ENCODE peak calls at places on chromosomes 5 and 9, in nine cellular contexts. One of them, this sample, is unnamed.

GRCh38 chr5:61301820-61302563 is 30.1 kb upstream of the ZSWIM6 start:
- DNase-seq in H7: no peak
- DNase-seq in stimulated activated CD4-positive, alpha-beta T cell treated with anti-CD3 and anti-CD28 coated beads, Interleukin-1b, Interleukin-23, amount 100 ng/mL, for 24 hours: no peak
- DNase-seq in NCI-H187 treated with DMSO at 0.1 percent for 48 hours: no peak
- DNase-seq in AG20443: peak; percentile 93
- DNase-seq in BE2C: no peak
- DNase-seq in amniotic stem cell: peak; percentile 98
- DNase-seq in activated CD4-positive, alpha-beta T cell treated with anti-CD3 and anti-CD28 coated beads for 36 hours: no peak
- DNase-seq in EL: peak; percentile 99
- DNase-seq in this sample: no peak

GRCh38 chr9:135077497-135078200 is 9.8 kb upstream of the OLFM1 start:
- DNase-seq in H7: peak; percentile 93
- DNase-seq in stimulated activated CD4-positive, alpha-beta T cell treated with anti-CD3 and anti-CD28 coated beads, Interleukin-1b, Interleukin-23, amount 100 ng/mL, for 24 hours: no peak
- DNase-seq in NCI-H187 treated with DMSO at 0.1 percent for 48 hours: no peak
- DNase-seq in AG20443: peak; percentile 64
- DNase-seq in BE2C: no peak
- DNase-seq in amniotic stem cell: no peak
- DNase-seq in activated CD4-positive, alpha-beta T cell treated with anti-CD3 and anti-CD28 coated beads for 36 hours: peak; percentile 31
- DNase-seq in EL: no peak
- DNase-seq in this sample: no peak

GRCh38 chr5:9838906-9839305 is 208.8 kb upstream of the TAS2R1 start:
- DNase-seq in H7: no peak
- DNase-seq in stimulated activated CD4-positive, alpha-beta T cell treated with anti-CD3 and anti-CD28 coated beads, Interleukin-1b, Interleukin-23, amount 100 ng/mL, for 24 hours: no peak
- DNase-seq in NCI-H187 treated with DMSO at 0.1 percent for 48 hours: peak; percentile 82
- DNase-seq in AG20443: no peak
- DNase-seq in BE2C: no peak
- DNase-seq in amniotic stem cell: no peak
- DNase-seq in activated CD4-positive, alpha-beta T cell treated with anti-CD3 and anti-CD28 coated beads for 36 hours: no peak
- DNase-seq in EL: no peak
- DNase-seq in this sample: no peak

GRCh38 chr5:108084105-108084504 is 297.8 kb downstream of the FBXL17 start:
- DNase-seq in H7: no peak
- DNase-seq in stimulated activated CD4-positive, alpha-beta T cell treated with anti-CD3 and anti-CD28 coated beads, Interleukin-1b, Interleukin-23, amount 100 ng/mL, for 24 hours: no peak
- DNase-seq in NCI-H187 treated with DMSO at 0.1 percent for 48 hours: no peak
- DNase-seq in AG20443: no peak
- DNase-seq in BE2C: no peak
- DNase-seq in amniotic stem cell: no peak
- DNase-seq in activated CD4-positive, alpha-beta T cell treated with anti-CD3 and anti-CD28 coated beads for 36 hours: no peak
- DNase-seq in EL: no peak
- DNase-seq in this sample: no peak

GRCh38 chr5:144187699-144188294 is 17.1 kb downstream of the KCTD16 start:
- DNase-seq in H7: no peak
- DNase-seq in stimulated activated CD4-positive, alpha-beta T cell treated with anti-CD3 and anti-CD28 coated beads, Interleukin-1b, Interleukin-23, amount 100 ng/mL, for 24 hours: peak; percentile 37
- DNase-seq in NCI-H187 treated with DMSO at 0.1 percent for 48 hours: no peak
- DNase-seq in AG20443: peak; percentile 76
- DNase-seq in BE2C: peak; percentile 56
- DNase-seq in amniotic stem cell: peak; percentile 84
- DNase-seq in activated CD4-positive, alpha-beta T cell treated with anti-CD3 and anti-CD28 coated beads for 36 hours: peak; percentile 85
- DNase-seq in EL: peak; percentile 96
- DNase-seq in this sample: peak; percentile 94

GRCh38 chr5:108001222-108001621 is 330.5 kb upstream of the EFNA5 start:
- DNase-seq in H7: no peak
- DNase-seq in stimulated activated CD4-positive, alpha-beta T cell treated with anti-CD3 and anti-CD28 coated beads, Interleukin-1b, Interleukin-23, amount 100 ng/mL, for 24 hours: no peak
- DNase-seq in NCI-H187 treated with DMSO at 0.1 percent for 48 hours: no peak
- DNase-seq in AG20443: no peak
- DNase-seq in BE2C: no peak
- DNase-seq in amniotic stem cell: no peak
- DNase-seq in activated CD4-positive, alpha-beta T cell treated with anti-CD3 and anti-CD28 coated beads for 36 hours: no peak
- DNase-seq in EL: no peak
- DNase-seq in this sample: no peak

GRCh38 chr9:90054810-90055209 is 450.0 kb downstream of the GADD45G start:
- DNase-seq in H7: no peak
- DNase-seq in stimulated activated CD4-positive, alpha-beta T cell treated with anti-CD3 and anti-CD28 coated beads, Interleukin-1b, Interleukin-23, amount 100 ng/mL, for 24 hours: no peak
- DNase-seq in NCI-H187 treated with DMSO at 0.1 percent for 48 hours: no peak
- DNase-seq in AG20443: no peak
- DNase-seq in BE2C: no peak
- DNase-seq in amniotic stem cell: no peak
- DNase-seq in activated CD4-positive, alpha-beta T cell treated with anti-CD3 and anti-CD28 coated beads for 36 hours: no peak
- DNase-seq in EL: no peak
- DNase-seq in this sample: no peak

GRCh38 chr5:175694371-175695160 is 36.7 kb downstream of the HRH2 start:
- DNase-seq in H7: no peak
- DNase-seq in stimulated activated CD4-positive, alpha-beta T cell treated with anti-CD3 and anti-CD28 coated beads, Interleukin-1b, Interleukin-23, amount 100 ng/mL, for 24 hours: no peak
- DNase-seq in NCI-H187 treated with DMSO at 0.1 percent for 48 hours: no peak
- DNase-seq in AG20443: no peak
- DNase-seq in BE2C: no peak
- DNase-seq in amniotic stem cell: no peak
- DNase-seq in activated CD4-positive, alpha-beta T cell treated with anti-CD3 and anti-CD28 coated beads for 36 hours: no peak
- DNase-seq in EL: no peak
- DNase-seq in this sample: no peak

GRCh38 chr9:133273819-133274218 is 1.2 kb downstream of the ABO start:
- DNase-seq in H7: no peak
- DNase-seq in stimulated activated CD4-positive, alpha-beta T cell treated with anti-CD3 and anti-CD28 coated beads, Interleukin-1b, Interleukin-23, amount 100 ng/mL, for 24 hours: no peak
- DNase-seq in NCI-H187 treated with DMSO at 0.1 percent for 48 hours: no peak
- DNase-seq in AG20443: no peak
- DNase-seq in BE2C: no peak
- DNase-seq in amniotic stem cell: no peak
- DNase-seq in activated CD4-positive, alpha-beta T cell treated with anti-CD3 and anti-CD28 coated beads for 36 hours: no peak
- DNase-seq in EL: no peak
- DNase-seq in this sample: no peak

GRCh38 chr5:90844931-90845330 is 286.3 kb downstream of the ADGRV1 start:
- DNase-seq in H7: no peak
- DNase-seq in stimulated activated CD4-positive, alpha-beta T cell treated with anti-CD3 and anti-CD28 coated beads, Interleukin-1b, Interleukin-23, amount 100 ng/mL, for 24 hours: no peak
- DNase-seq in NCI-H187 treated with DMSO at 0.1 percent for 48 hours: no peak
- DNase-seq in AG20443: no peak
- DNase-seq in BE2C: no peak
- DNase-seq in amniotic stem cell: no peak
- DNase-seq in activated CD4-positive, alpha-beta T cell treated with anti-CD3 and anti-CD28 coated beads for 36 hours: no peak
- DNase-seq in EL: no peak
- DNase-seq in this sample: no peak

GRCh38 chr9:113274474-113275146 is 762 bp downstream of the CDC26 start:
- DNase-seq in H7: peak; percentile 74
- DNase-seq in stimulated activated CD4-positive, alpha-beta T cell treated with anti-CD3 and anti-CD28 coated beads, Interleukin-1b, Interleukin-23, amount 100 ng/mL, for 24 hours: peak; percentile 15
- DNase-seq in NCI-H187 treated with DMSO at 0.1 percent for 48 hours: no peak
- DNase-seq in AG20443: peak; percentile 57
- DNase-seq in BE2C: peak; percentile 46
- DNase-seq in amniotic stem cell: peak; percentile 81
- DNase-seq in activated CD4-positive, alpha-beta T cell treated with anti-CD3 and anti-CD28 coated beads for 36 hours: peak; percentile 28
- DNase-seq in EL: peak; percentile 69
- DNase-seq in this sample: no peak

GRCh38 chr9:131674425-131675421 is 65.2 kb downstream of the RAPGEF1 start:
- DNase-seq in H7: peak; percentile 63
- DNase-seq in stimulated activated CD4-positive, alpha-beta T cell treated with anti-CD3 and anti-CD28 coated beads, Interleukin-1b, Interleukin-23, amount 100 ng/mL, for 24 hours: no peak
- DNase-seq in NCI-H187 treated with DMSO at 0.1 percent for 48 hours: no peak
- DNase-seq in AG20443: no peak
- DNase-seq in BE2C: no peak
- DNase-seq in amniotic stem cell: no peak
- DNase-seq in activated CD4-positive, alpha-beta T cell treated with anti-CD3 and anti-CD28 coated beads for 36 hours: no peak
- DNase-seq in EL: no peak
- DNase-seq in this sample: no peak

GRCh38 chr5:143404416-143405062 is 1.1 kb upstream of the NR3C1 start:
- DNase-seq in H7: peak; percentile 81
- DNase-seq in stimulated activated CD4-positive, alpha-beta T cell treated with anti-CD3 and anti-CD28 coated beads, Interleukin-1b, Interleukin-23, amount 100 ng/mL, for 24 hours: peak; percentile 42
- DNase-seq in NCI-H187 treated with DMSO at 0.1 percent for 48 hours: no peak
- DNase-seq in AG20443: peak; percentile 86
- DNase-seq in BE2C: peak; percentile 17
- DNase-seq in amniotic stem cell: peak; percentile 80
- DNase-seq in activated CD4-positive, alpha-beta T cell treated with anti-CD3 and anti-CD28 coated beads for 36 hours: peak; percentile 88
- DNase-seq in EL: peak; percentile 88
- DNase-seq in this sample: peak; percentile 51

GRCh38 chr5:179294131-179294780 is 51.0 kb downstream of the ADAMTS2 start:
- DNase-seq in H7: no peak
- DNase-seq in stimulated activated CD4-positive, alpha-beta T cell treated with anti-CD3 and anti-CD28 coated beads, Interleukin-1b, Interleukin-23, amount 100 ng/mL, for 24 hours: no peak
- DNase-seq in NCI-H187 treated with DMSO at 0.1 percent for 48 hours: no peak
- DNase-seq in AG20443: no peak
- DNase-seq in BE2C: peak; percentile 5
- DNase-seq in amniotic stem cell: no peak
- DNase-seq in activated CD4-positive, alpha-beta T cell treated with anti-CD3 and anti-CD28 coated beads for 36 hours: no peak
- DNase-seq in EL: no peak
- DNase-seq in this sample: no peak

GRCh38 chr9:133972041-133972970 is 19.8 kb downstream of the VAV2 start:
- DNase-seq in H7: peak; percentile 71
- DNase-seq in stimulated activated CD4-positive, alpha-beta T cell treated with anti-CD3 and anti-CD28 coated beads, Interleukin-1b, Interleukin-23, amount 100 ng/mL, for 24 hours: no peak
- DNase-seq in NCI-H187 treated with DMSO at 0.1 percent for 48 hours: no peak
- DNase-seq in AG20443: no peak
- DNase-seq in BE2C: peak; percentile 8
- DNase-seq in amniotic stem cell: no peak
- DNase-seq in activated CD4-positive, alpha-beta T cell treated with anti-CD3 and anti-CD28 coated beads for 36 hours: no peak
- DNase-seq in EL: no peak
- DNase-seq in this sample: no peak

GRCh38 chr5:82338731-82339130 is 60.6 kb upstream of the RPS23 start:
- DNase-seq in H7: no peak
- DNase-seq in stimulated activated CD4-positive, alpha-beta T cell treated with anti-CD3 and anti-CD28 coated beads, Interleukin-1b, Interleukin-23, amount 100 ng/mL, for 24 hours: no peak
- DNase-seq in NCI-H187 treated with DMSO at 0.1 percent for 48 hours: no peak
- DNase-seq in AG20443: no peak
- DNase-seq in BE2C: no peak
- DNase-seq in amniotic stem cell: no peak
- DNase-seq in activated CD4-positive, alpha-beta T cell treated with anti-CD3 and anti-CD28 coated beads for 36 hours: no peak
- DNase-seq in EL: no peak
- DNase-seq in this sample: no peak

GRCh38 chr5:55936100-55936693 is 58.6 kb downstream of the IL6ST start:
- DNase-seq in H7: peak; percentile 77
- DNase-seq in stimulated activated CD4-positive, alpha-beta T cell treated with anti-CD3 and anti-CD28 coated beads, Interleukin-1b, Interleukin-23, amount 100 ng/mL, for 24 hours: peak; percentile 69
- DNase-seq in NCI-H187 treated with DMSO at 0.1 percent for 48 hours: peak; percentile 36
- DNase-seq in AG20443: peak; percentile 78
- DNase-seq in BE2C: peak; percentile 88
- DNase-seq in amniotic stem cell: peak; percentile 30
- DNase-seq in activated CD4-positive, alpha-beta T cell treated with anti-CD3 and anti-CD28 coated beads for 36 hours: peak; percentile 91
- DNase-seq in EL: peak; percentile 79
- DNase-seq in this sample: peak; percentile 72

GRCh38 chr5:143703659-143704058 is 108.3 kb upstream of the HMHB1 start:
- DNase-seq in H7: no peak
- DNase-seq in stimulated activated CD4-positive, alpha-beta T cell treated with anti-CD3 and anti-CD28 coated beads, Interleukin-1b, Interleukin-23, amount 100 ng/mL, for 24 hours: no peak
- DNase-seq in NCI-H187 treated with DMSO at 0.1 percent for 48 hours: no peak
- DNase-seq in AG20443: no peak
- DNase-seq in BE2C: no peak
- DNase-seq in amniotic stem cell: no peak
- DNase-seq in activated CD4-positive, alpha-beta T cell treated with anti-CD3 and anti-CD28 coated beads for 36 hours: no peak
- DNase-seq in EL: no peak
- DNase-seq in this sample: no peak

GRCh38 chr9:88197016-88197415 is 58.7 kb upstream of the SPATA31C2 start:
- DNase-seq in H7: no peak
- DNase-seq in stimulated activated CD4-positive, alpha-beta T cell treated with anti-CD3 and anti-CD28 coated beads, Interleukin-1b, Interleukin-23, amount 100 ng/mL, for 24 hours: no peak
- DNase-seq in NCI-H187 treated with DMSO at 0.1 percent for 48 hours: no peak
- DNase-seq in AG20443: peak; percentile 75
- DNase-seq in BE2C: no peak
- DNase-seq in amniotic stem cell: no peak
- DNase-seq in activated CD4-positive, alpha-beta T cell treated with anti-CD3 and anti-CD28 coated beads for 36 hours: no peak
- DNase-seq in EL: peak; percentile 79
- DNase-seq in this sample: no peak

GRCh38 chr9:36721846-36722588 is 149.3 kb downstream of the MELK start:
- DNase-seq in H7: no peak
- DNase-seq in stimulated activated CD4-positive, alpha-beta T cell treated with anti-CD3 and anti-CD28 coated beads, Interleukin-1b, Interleukin-23, amount 100 ng/mL, for 24 hours: no peak
- DNase-seq in NCI-H187 treated with DMSO at 0.1 percent for 48 hours: no peak
- DNase-seq in AG20443: no peak
- DNase-seq in BE2C: peak; percentile 35
- DNase-seq in amniotic stem cell: no peak
- DNase-seq in activated CD4-positive, alpha-beta T cell treated with anti-CD3 and anti-CD28 coated beads for 36 hours: no peak
- DNase-seq in EL: no peak
- DNase-seq in this sample: no peak

This sample was measured in T-helper 2 cell.